ENCODE peak calls at places on chromosomes 4 and X, in six cellular contexts. H, K, V, A, P and I are unnamed samples.

GRCh38 chr4:128782875-128783614 is 26.5 kb upstream of the JADE1 start:
- DNase-seq in K (no peak), A (no peak), P (peak; percentile 31), V (peak; percentile 45), H (no peak), I (no peak)

GRCh38 chr4:98113005-98113404 is 30.3 kb downstream of the STPG2 start:
- DNase-seq in P (peak; percentile 18), A (no peak), K (peak; percentile 31), H (peak; percentile 4), V (peak; percentile 35), I (no peak)

GRCh38 chrX:68685722-68686683 is 38.5 kb downstream of the STARD8 start:
- DNase-seq in V (peak; percentile 67), H (no peak), A (peak; percentile 58), K (peak; percentile 56), P (peak; percentile 64), I (peak; percentile 66)

GRCh38 chr4:89586864-89587263 is 250.1 kb downstream of the SNCA start:
- DNase-seq in A (no peak), K (peak; percentile 14), H (no peak), P (no peak), V (peak; percentile 8), I (no peak)

GRCh38 chr4:140095694-140096482 is 58.1 kb downstream of the MAML3 start:
- DNase-seq in P (peak; percentile 90), K (peak; percentile 88), V (peak; percentile 89), H (peak; percentile 8), A (peak; percentile 55), I (peak; percentile 74)

GRCh38 chrX:50107470-50107869 is 93.3 kb downstream of the AKAP4 start:
- DNase-seq in K (no peak), V (peak; percentile 1), P (no peak), A (no peak), H (no peak), I (no peak)

GRCh38 chr4:77010841-77011354 is 61.3 kb downstream of the SEPTIN11 start:
- DNase-seq in K (peak; percentile 46), V (peak; percentile 86), P (peak; percentile 85), H (no peak), A (no peak), I (no peak)

GRCh38 chr4:24226667-24227066 is 336.8 kb upstream of the PPARGC1A start:
- DNase-seq in K (peak; percentile 39), V (peak; percentile 9), H (no peak), A (no peak), P (no peak), I (no peak)

GRCh38 chrX:5632061-5632614 is 596.5 kb downstream of the NLGN4X start:
- DNase-seq in V (no peak), K (peak; percentile 15), P (no peak), A (no peak), H (no peak), I (no peak)

GRCh38 chr4:80010316-80010715 is 62.7 kb downstream of the ANTXR2 start:
- DNase-seq in P (no peak), K (no peak), A (no peak), V (no peak), H (no peak), I (peak; percentile 45)

GRCh38 chr4:4320951-4321714 is 31.1 kb downstream of the ZBTB49 start:
- DNase-seq in H (no peak), K (no peak), V (no peak), A (no peak), P (no peak), I (no peak)

GRCh38 chrX:110284159-110284558 is 33.7 kb downstream of the AMMECR1 start:
- DNase-seq in P (peak; percentile 86), V (peak; percentile 91), A (no peak), K (peak; percentile 76), H (no peak), I (no peak)

GRCh38 chr4:152943673-152944072 is 7.5 kb downstream of the FHDC1 start:
- DNase-seq in V (peak; percentile 86), K (no peak), H (no peak), A (no peak), P (peak; percentile 84), I (no peak)

GRCh38 chr4:8694651-8695151 is 102.1 kb downstream of the CPZ start:
- DNase-seq in V (no peak), H (no peak), K (no peak), A (no peak), P (no peak), I (no peak)

GRCh38 chr4:174402470-174403176 is 118.9 kb downstream of the CEP44 start:
- DNase-seq in A (no peak), K (no peak), P (no peak), V (no peak), H (no peak), I (no peak)

GRCh38 chr4:1506956-1507721 is 100.9 kb upstream of the NKX1-1 start:
- DNase-seq in K (no peak), P (no peak), V (no peak), A (peak; percentile 20), H (no peak), I (no peak)

GRCh38 chr4:94253036-94253435 is 45.4 kb downstream of the SMARCAD1 start:
- DNase-seq in P (no peak), H (no peak), V (no peak), A (no peak), K (peak; percentile 34), I (no peak)

GRCh38 chrX:16664626-16665025 is 14.7 kb downstream of the S100G start:
- DNase-seq in V (no peak), H (no peak), P (no peak), K (peak; percentile 14), A (no peak), I (no peak)

GRCh38 chrX:112769034-112769433 is 71.6 kb downstream of the AMOT start:
- DNase-seq in K (peak; percentile 38), P (no peak), V (no peak), H (no peak), A (no peak), I (no peak)

GRCh38 chr4:153001626-153002025 is 65.5 kb downstream of the FHDC1 start:
- DNase-seq in P (peak; percentile 33), A (no peak), V (peak; percentile 15), H (no peak), K (no peak), I (no peak)

GRCh38 chrX:106718709-106719108 is 7.8 kb upstream of the RNF128 start:
- DNase-seq in A (no peak), P (no peak), H (no peak), V (no peak), K (no peak), I (no peak)

GRCh38 chr4:180542445-180543100 is 1700.6 kb upstream of the TENM3 start:
- DNase-seq in K (peak; percentile 96), V (no peak), H (no peak), A (no peak), P (peak; percentile 0), I (no peak)

GRCh38 chr4:76011700-76012387 is 4.5 kb upstream of the CXCL9 start:
- DNase-seq in V (peak; percentile 81), A (no peak), K (peak; percentile 38), H (no peak), P (peak; percentile 76), I (no peak)

GRCh38 chr4:174423257-174423944 is 98.9 kb downstream of the HPGD start:
- DNase-seq in V (peak; percentile 38), K (peak; percentile 78), H (no peak), P (peak; percentile 10), A (no peak), I (peak; percentile 75)